ENCODE peak calls at places on chromosomes 13 and 19, in nine cellular contexts. One of them, this sample, is unnamed.

GRCh38 chr19:7771072-7771471 is 8.0 kb downstream of the CLEC4M start:
- DNase-seq in fibroblast of lung: no peak
- DNase-seq in lower lobe of right lung: no peak
- DNase-seq in right lobe of liver: no peak
- DNase-seq in kidney: peak
- DNase-seq in ovary: no peak
- DNase-seq in breast epithelium: no peak
- DNase-seq in body of pancreas: no peak
- DNase-seq in hepatocyte: no peak
- DNase-seq in this sample: no peak

GRCh38 chr19:58381460-58382220 is 810 bp upstream of the ZNF837 start:
- DNase-seq in lower lobe of right lung: peak
- DNase-seq in breast epithelium: no peak
- DNase-seq in kidney: no peak
- DNase-seq in body of pancreas: no peak
- DNase-seq in right lobe of liver: no peak
- DNase-seq in fibroblast of lung: no peak
- DNase-seq in ovary: no peak
- DNase-seq in hepatocyte: no peak
- DNase-seq in this sample: no peak

GRCh38 chr19:6325614-6326013 is 7.8 kb downstream of the ACER1 start:
- DNase-seq in lower lobe of right lung: no peak
- DNase-seq in right lobe of liver: no peak
- DNase-seq in kidney: no peak
- DNase-seq in fibroblast of lung: no peak
- DNase-seq in hepatocyte: no peak
- DNase-seq in ovary: no peak
- DNase-seq in body of pancreas: no peak
- DNase-seq in breast epithelium: no peak
- DNase-seq in this sample: no peak

GRCh38 chr13:73287871-73288270 is 229.1 kb downstream of the KLF5 start:
- DNase-seq in lower lobe of right lung: no peak
- DNase-seq in kidney: no peak
- DNase-seq in body of pancreas: no peak
- DNase-seq in hepatocyte: no peak
- DNase-seq in breast epithelium: no peak
- DNase-seq in ovary: no peak
- DNase-seq in fibroblast of lung: no peak
- DNase-seq in right lobe of liver: no peak
- DNase-seq in this sample: no peak

GRCh38 chr19:8321760-8322637 is 703 bp downstream of the RPS28 start:
- DNase-seq in lower lobe of right lung: no peak
- DNase-seq in kidney: no peak
- DNase-seq in hepatocyte: no peak
- DNase-seq in ovary: no peak
- DNase-seq in body of pancreas: no peak
- DNase-seq in right lobe of liver: no peak
- DNase-seq in fibroblast of lung: no peak
- DNase-seq in breast epithelium: no peak
- DNase-seq in this sample: no peak

GRCh38 chr13:20065516-20065915 is 95.3 kb downstream of the GJA3 start:
- DNase-seq in kidney: no peak
- DNase-seq in ovary: no peak
- DNase-seq in lower lobe of right lung: no peak
- DNase-seq in body of pancreas: no peak
- DNase-seq in right lobe of liver: no peak
- DNase-seq in hepatocyte: no peak
- DNase-seq in fibroblast of lung: no peak
- DNase-seq in breast epithelium: no peak
- DNase-seq in this sample: no peak

GRCh38 chr19:35832054-35832453 is 19.4 kb upstream of the PRODH2 start:
- DNase-seq in fibroblast of lung: no peak
- DNase-seq in breast epithelium: no peak
- DNase-seq in kidney: no peak
- DNase-seq in right lobe of liver: no peak
- DNase-seq in body of pancreas: peak
- DNase-seq in ovary: no peak
- DNase-seq in hepatocyte: no peak
- DNase-seq in lower lobe of right lung: no peak
- DNase-seq in this sample: no peak

GRCh38 chr19:31548941-31549340 is 199.7 kb upstream of the TSHZ3 start:
- DNase-seq in kidney: no peak
- DNase-seq in fibroblast of lung: peak
- DNase-seq in body of pancreas: peak
- DNase-seq in hepatocyte: peak
- DNase-seq in breast epithelium: no peak
- DNase-seq in ovary: no peak
- DNase-seq in lower lobe of right lung: no peak
- DNase-seq in right lobe of liver: no peak
- DNase-seq in this sample: no peak

GRCh38 chr13:46577656-46578589 is 25.0 kb downstream of the LRCH1 start:
- DNase-seq in right lobe of liver: no peak
- DNase-seq in breast epithelium: no peak
- DNase-seq in body of pancreas: no peak
- DNase-seq in lower lobe of right lung: no peak
- DNase-seq in fibroblast of lung: no peak
- DNase-seq in hepatocyte: peak
- DNase-seq in kidney: no peak
- DNase-seq in ovary: no peak
- DNase-seq in this sample: no peak

GRCh38 chr13:49784886-49785570 is 7.5 kb downstream of the KPNA3 start:
- DNase-seq in kidney: no peak
- DNase-seq in fibroblast of lung: peak
- DNase-seq in right lobe of liver: no peak
- DNase-seq in ovary: no peak
- DNase-seq in hepatocyte: no peak
- DNase-seq in breast epithelium: no peak
- DNase-seq in body of pancreas: no peak
- DNase-seq in lower lobe of right lung: no peak
- DNase-seq in this sample: no peak

GRCh38 chr19:6038634-6039405 is 60.9 kb upstream of the RANBP3 start:
- DNase-seq in hepatocyte: no peak
- DNase-seq in right lobe of liver: no peak
- DNase-seq in kidney: no peak
- DNase-seq in body of pancreas: no peak
- DNase-seq in fibroblast of lung: peak
- DNase-seq in lower lobe of right lung: no peak
- DNase-seq in ovary: no peak
- DNase-seq in breast epithelium: peak
- DNase-seq in this sample: no peak

GRCh38 chr19:49801966-49802661 is 11.0 kb downstream of the FUZ start:
- DNase-seq in fibroblast of lung: peak
- DNase-seq in kidney: peak
- DNase-seq in right lobe of liver: peak
- DNase-seq in ovary: peak
- DNase-seq in breast epithelium: peak
- DNase-seq in hepatocyte: peak
- DNase-seq in lower lobe of right lung: no peak
- DNase-seq in body of pancreas: peak
- DNase-seq in this sample: no peak

GRCh38 chr13:62875118-62875640 is 1459.5 kb upstream of the PCDH20 start:
- DNase-seq in hepatocyte: no peak
- DNase-seq in right lobe of liver: no peak
- DNase-seq in ovary: no peak
- DNase-seq in lower lobe of right lung: no peak
- DNase-seq in breast epithelium: no peak
- DNase-seq in kidney: no peak
- DNase-seq in body of pancreas: no peak
- DNase-seq in fibroblast of lung: no peak
- DNase-seq in this sample: no peak

GRCh38 chr13:101612736-101613135 is 160.3 kb downstream of the ITGBL1 start:
- DNase-seq in kidney: no peak
- DNase-seq in lower lobe of right lung: no peak
- DNase-seq in ovary: no peak
- DNase-seq in right lobe of liver: no peak
- DNase-seq in hepatocyte: no peak
- DNase-seq in breast epithelium: no peak
- DNase-seq in fibroblast of lung: no peak
- DNase-seq in body of pancreas: no peak
- DNase-seq in this sample: no peak

GRCh38 chr19:3639479-3639878 is 12.9 kb upstream of the CACTIN start:
- DNase-seq in ovary: no peak
- DNase-seq in kidney: no peak
- DNase-seq in hepatocyte: no peak
- DNase-seq in fibroblast of lung: no peak
- DNase-seq in body of pancreas: no peak
- DNase-seq in lower lobe of right lung: no peak
- DNase-seq in breast epithelium: no peak
- DNase-seq in right lobe of liver: no peak
- DNase-seq in this sample: no peak

GRCh38 chr13:34129422-34129821 is 311.5 kb downstream of the RFC3 start:
- DNase-seq in fibroblast of lung: no peak
- DNase-seq in hepatocyte: peak
- DNase-seq in right lobe of liver: no peak
- DNase-seq in kidney: no peak
- DNase-seq in breast epithelium: no peak
- DNase-seq in lower lobe of right lung: no peak
- DNase-seq in body of pancreas: no peak
- DNase-seq in ovary: no peak
- DNase-seq in this sample: no peak

GRCh38 chr19:50242586-50242985 is 39.2 kb downstream of the MYH14 start:
- DNase-seq in lower lobe of right lung: no peak
- DNase-seq in kidney: no peak
- DNase-seq in fibroblast of lung: no peak
- DNase-seq in body of pancreas: no peak
- DNase-seq in ovary: no peak
- DNase-seq in hepatocyte: no peak
- DNase-seq in breast epithelium: no peak
- DNase-seq in right lobe of liver: no peak
- DNase-seq in this sample: no peak

GRCh38 chr19:45467456-45468158 is at the start of gene FOSB:
- DNase-seq in fibroblast of lung: peak
- DNase-seq in ovary: peak
- DNase-seq in body of pancreas: peak
- DNase-seq in hepatocyte: peak
- DNase-seq in lower lobe of right lung: peak
- DNase-seq in right lobe of liver: peak
- DNase-seq in kidney: peak
- DNase-seq in breast epithelium: peak
- DNase-seq in this sample: peak

GRCh38 chr13:98203641-98204326 is 26.7 kb upstream of the RNF113B start:
- DNase-seq in body of pancreas: no peak
- DNase-seq in fibroblast of lung: no peak
- DNase-seq in kidney: no peak
- DNase-seq in breast epithelium: no peak
- DNase-seq in hepatocyte: no peak
- DNase-seq in right lobe of liver: no peak
- DNase-seq in lower lobe of right lung: no peak
- DNase-seq in ovary: no peak
- DNase-seq in this sample: no peak
- H3K27ac ChIP-seq in body of pancreas: no peak
- H3K27ac ChIP-seq in fibroblast of lung: peak
- H3K27ac ChIP-seq in kidney: no peak
- H3K27ac ChIP-seq in breast epithelium: no peak
- H3K27ac ChIP-seq in hepatocyte: no peak
- H3K27ac ChIP-seq in right lobe of liver: no peak
- H3K27ac ChIP-seq in lower lobe of right lung: no peak
- H3K27ac ChIP-seq in ovary: no peak
- H3K27ac ChIP-seq in this sample: no peak

DNA sequence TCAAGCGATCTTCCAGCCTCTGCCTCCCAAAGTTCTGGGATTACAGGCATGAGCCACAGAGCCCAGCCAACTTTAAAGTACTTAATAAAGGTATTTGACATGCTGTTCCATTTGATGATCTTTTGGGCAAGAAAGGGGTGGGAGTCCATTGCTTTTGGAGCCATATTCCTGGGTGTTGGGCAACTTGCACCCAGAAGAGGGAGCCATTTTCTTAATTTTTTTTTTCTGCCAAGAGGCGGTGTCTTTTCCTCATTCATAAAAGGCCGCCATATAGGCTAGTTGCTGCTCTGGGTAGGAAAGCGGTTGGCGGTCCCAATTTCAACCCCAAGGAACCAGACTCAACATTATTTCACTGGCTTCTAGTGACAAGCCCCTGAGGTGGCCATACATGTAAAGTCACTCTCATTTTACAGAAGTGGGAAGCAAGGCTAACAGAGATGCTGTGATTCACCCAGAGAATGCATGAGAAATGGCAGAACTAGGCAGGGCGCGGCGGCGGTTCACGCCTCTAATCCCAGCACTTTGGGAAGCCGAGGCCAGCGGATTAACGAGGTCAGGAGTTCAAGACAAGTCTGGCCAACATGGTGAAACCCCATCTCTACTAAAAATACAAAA is 139.6 kb downstream of the CACNA1A start:
- DNase-seq in breast epithelium: no peak
- DNase-seq in fibroblast of lung: peak
- DNase-seq in body of pancreas: no peak
- DNase-seq in lower lobe of right lung: no peak
- DNase-seq in ovary: no peak
- DNase-seq in right lobe of liver: no peak
- DNase-seq in kidney: no peak
- DNase-seq in hepatocyte: no peak
- DNase-seq in this sample: peak
- TF ChIP-seq CTCF in breast epithelium: no peak
- TF ChIP-seq CTCF in fibroblast of lung: peak
- TF ChIP-seq CTCF in body of pancreas: no peak
- TF ChIP-seq CTCF in lower lobe of right lung: no peak
- TF ChIP-seq CTCF in ovary: no peak
- TF ChIP-seq CTCF in right lobe of liver: no peak
- TF ChIP-seq CTCF in kidney: peak
- TF ChIP-seq CTCF in hepatocyte: peak
- TF ChIP-seq CTCF in this sample: peak

GRCh38 chr19:12497032-12497431 is 12.4 kb upstream of the ZNF709 start:
- DNase-seq in ovary: no peak
- DNase-seq in kidney: no peak
- DNase-seq in body of pancreas: no peak
- DNase-seq in fibroblast of lung: no peak
- DNase-seq in breast epithelium: no peak
- DNase-seq in lower lobe of right lung: no peak
- DNase-seq in hepatocyte: no peak
- DNase-seq in right lobe of liver: no peak
- DNase-seq in this sample: no peak

GRCh38 chr19:12495002-12495802 is 10.6 kb upstream of the ZNF709 start:
- DNase-seq in kidney: peak
- DNase-seq in breast epithelium: peak
- DNase-seq in right lobe of liver: peak
- DNase-seq in fibroblast of lung: peak
- DNase-seq in body of pancreas: peak
- DNase-seq in hepatocyte: peak
- DNase-seq in ovary: peak
- DNase-seq in lower lobe of right lung: peak
- DNase-seq in this sample: peak

GRCh38 chr19:12496480-12496879 is 11.9 kb upstream of the ZNF709 start:
- DNase-seq in right lobe of liver: no peak
- DNase-seq in body of pancreas: no peak
- DNase-seq in kidney: no peak
- DNase-seq in lower lobe of right lung: no peak
- DNase-seq in ovary: no peak
- DNase-seq in hepatocyte: no peak
- DNase-seq in fibroblast of lung: no peak
- DNase-seq in breast epithelium: no peak
- DNase-seq in this sample: no peak

GRCh38 chr19:12494260-12494860 is 9.7 kb upstream of the ZNF709 start:
- DNase-seq in fibroblast of lung: no peak
- DNase-seq in breast epithelium: no peak
- DNase-seq in body of pancreas: no peak
- DNase-seq in ovary: no peak
- DNase-seq in hepatocyte: no peak
- DNase-seq in lower lobe of right lung: no peak
- DNase-seq in kidney: no peak
- DNase-seq in right lobe of liver: no peak
- DNase-seq in this sample: no peak
- H3K27ac ChIP-seq in fibroblast of lung: no peak
- H3K27ac ChIP-seq in breast epithelium: peak
- H3K27ac ChIP-seq in body of pancreas: peak
- H3K27ac ChIP-seq in ovary: no peak
- H3K27ac ChIP-seq in hepatocyte: peak
- H3K27ac ChIP-seq in lower lobe of right lung: peak
- H3K27ac ChIP-seq in kidney: no peak
- H3K27ac ChIP-seq in right lobe of liver: no peak
- H3K27ac ChIP-seq in this sample: no peak

GRCh38 chr13:60755380-60756163 is 358.6 kb downstream of the TDRD3 start:
- DNase-seq in hepatocyte: peak
- DNase-seq in kidney: no peak
- DNase-seq in breast epithelium: no peak
- DNase-seq in lower lobe of right lung: no peak
- DNase-seq in ovary: no peak
- DNase-seq in fibroblast of lung: no peak
- DNase-seq in right lobe of liver: no peak
- DNase-seq in body of pancreas: no peak
- DNase-seq in this sample: no peak
- TF ChIP-seq CTCF in hepatocyte: peak
- TF ChIP-seq CTCF in kidney: no peak
- TF ChIP-seq CTCF in breast epithelium: no peak
- TF ChIP-seq CTCF in lower lobe of right lung: no peak
- TF ChIP-seq CTCF in ovary: no peak
- TF ChIP-seq CTCF in fibroblast of lung: no peak
- TF ChIP-seq CTCF in right lobe of liver: no peak
- TF ChIP-seq CTCF in body of pancreas: peak
- TF ChIP-seq CTCF in this sample: no peak